ENCODE peak calls at places on chromosome 15, in six cellular contexts. E is CD8-positive, alpha-beta memory T cell; Y is GM12891; C is naive thymus-derived CD4-positive, alpha-beta T cell; L is foreskin fibroblast; S is stimulated activated CD4-positive, alpha-beta T cell treated with anti-CD3 and anti-CD28 coated beads, Interleukin-12 subunit alpha, Interleukin-12 subunit beta, amount 100 ng/mL, for 24 hours. K is an unnamed sample.

GRCh38 chr15:87711011-87711410 is 545.5 kb downstream of the NTRK3 start:
- DNase-seq in S (no peak), E (no peak), L (no peak), Y (no peak), C (no peak), K (no peak)

GRCh38 chr15:95922431-95922830 is 408.1 kb upstream of the NR2F2 start:
- DNase-seq in C (no peak), L (no peak), E (no peak), Y (no peak), S (no peak), K (no peak)

GRCh38 chr15:65369651-65370050 is 8.2 kb downstream of the IGDCC3 start:
- DNase-seq in Y (no peak), L (no peak), S (no peak), C (no peak), E (no peak), K (no peak)

GRCh38 chr15:78167227-78167888 is 18.2 kb downstream of the IDH3A start:
- DNase-seq in Y (no peak), E (peak; percentile 13), L (no peak), S (no peak), C (peak; percentile 52), K (no peak)

GRCh38 chr15:71042356-71042922 is 72.8 kb upstream of the THSD4 start:
- DNase-seq in Y (no peak), S (no peak), C (no peak), E (no peak), L (no peak), K (no peak)

GRCh38 chr15:81544385-81544784 is 170.4 kb upstream of the TMC3 start:
- DNase-seq in S (no peak), Y (no peak), L (no peak), C (no peak), E (no peak), K (no peak)

GRCh38 chr15:40891810-40892448 is 2.3 kb upstream of the VPS18 start:
- DNase-seq in C (no peak), E (no peak), S (no peak), L (no peak), Y (no peak), K (no peak)

GRCh38 chr15:31811641-31812040 is 218.7 kb upstream of the CHRNA7 start:
- DNase-seq in E (no peak), L (no peak), C (no peak), S (no peak), Y (no peak), K (no peak)

GRCh38 chr15:74664028-74664616 is 31.7 kb downstream of the EDC3 start:
- DNase-seq in Y (no peak), E (no peak), C (no peak), L (peak; percentile 47), S (no peak), K (no peak)

GRCh38 chr15:66151809-66152208 is 101.7 kb downstream of the MEGF11 start:
- DNase-seq in L (no peak), Y (no peak), C (no peak), S (no peak), E (no peak), K (no peak)

GRCh38 chr15:101361418-101361817 is 66.4 kb upstream of the SNRPA1 start:
- DNase-seq in S (no peak), E (no peak), Y (no peak), C (no peak), L (no peak), K (no peak)

GRCh38 chr15:101126618-101127502 is 125.0 kb downstream of the CHSY1 start:
- DNase-seq in L (no peak), S (no peak), C (no peak), E (peak; percentile 6), Y (no peak), K (no peak)

GRCh38 chr15:42401544-42402478 is 42.5 kb downstream of the CAPN3 start:
- DNase-seq in C (no peak), S (no peak), E (no peak), Y (no peak), L (no peak), K (no peak)

GRCh38 chr15:89139613-89140499 is 51.6 kb downstream of the ABHD2 start:
- DNase-seq in S (no peak), C (no peak), Y (no peak), L (no peak), E (no peak), K (no peak)

GRCh38 chr15:66456211-66456610 is 41.4 kb downstream of the SNAPC5 start:
- DNase-seq in Y (no peak), L (no peak), E (no peak), C (no peak), S (no peak), K (no peak)

GRCh38 chr15:62812515-62812835 is 230.1 kb upstream of the TPM1 start:
- DNase-seq in L (no peak), S (no peak), C (no peak), Y (no peak), E (no peak), K (no peak)

GRCh38 chr15:74889390-74889881 is 406 bp upstream of the MPI start:
- DNase-seq in E (no peak), Y (no peak), C (no peak), S (peak; percentile 18), L (no peak), K (no peak)

GRCh38 chr15:78302579-78302978 is 3.2 kb upstream of the SKIC8 start:
- DNase-seq in S (no peak), C (no peak), L (peak; percentile 77), E (no peak), Y (no peak), K (no peak)

GRCh38 chr15:76177491-76178040 is 117.8 kb downstream of the TMEM266 start:
- DNase-seq in Y (no peak), L (peak; percentile 93), C (no peak), E (no peak), S (no peak), K (no peak)

GRCh38 chr15:40246496-40247275 is 7.8 kb downstream of the PAK6 start:
- DNase-seq in C (no peak), E (no peak), S (no peak), L (no peak), Y (no peak), K (no peak)

GRCh38 chr15:66573348-66573718 is 7.5 kb upstream of the LCTL start:
- DNase-seq in E (no peak), Y (no peak), C (no peak), S (no peak), L (no peak), K (no peak)

GRCh38 chr15:92074646-92075045 is 221.1 kb downstream of the SLCO3A1 start:
- DNase-seq in C (no peak), L (no peak), Y (no peak), S (no peak), E (no peak), K (no peak)

GRCh38 chr15:89783111-89783860 is 7.2 kb downstream of the MESP2 start:
- DNase-seq in Y (no peak), L (peak; percentile 85), C (no peak), S (no peak), E (no peak), K (no peak)

GRCh38 chr15:40702077-40702476 is 7.1 kb downstream of the RAD51 start:
- DNase-seq in L (no peak), S (no peak), E (peak; percentile 11), C (peak; percentile 17), Y (no peak), K (no peak)

GRCh38 chr15:79944625-79945024 is 26.4 kb downstream of the BCL2A1 start:
- DNase-seq in E (no peak), L (no peak), Y (no peak), C (no peak), S (no peak), K (no peak)

GRCh38 chr15:34582461-34583357 is 742 bp downstream of the GOLGA8B start:
- DNase-seq in C (peak; percentile 28), S (peak; percentile 37), E (peak; percentile 19), L (peak; percentile 30), Y (peak; percentile 52), K (no peak)

GRCh38 chr15:29528276-29528675 is 258.7 kb upstream of the NSMCE3 start:
- DNase-seq in L (no peak), Y (no peak), S (no peak), C (no peak), E (no peak), K (no peak)

GRCh38 chr15:66565731-66566130 is at the start of gene LCTL:
- DNase-seq in L (no peak), C (no peak), Y (no peak), S (no peak), E (no peak), K (no peak)

GRCh38 chr15:99029358-99029871 is 21.8 kb upstream of the PGPEP1L start:
- DNase-seq in Y (no peak), L (no peak), S (no peak), C (no peak), E (no peak), K (no peak)

GRCh38 chr15:73727330-73728018 is 25.7 kb downstream of the INSYN1 start:
- DNase-seq in Y (no peak), L (peak; percentile 31), S (no peak), C (no peak), E (no peak), K (no peak)

GRCh38 chr15:66114863-66115425 is 138.6 kb downstream of the MEGF11 start:
- DNase-seq in E (no peak), L (no peak), C (no peak), Y (no peak), S (no peak), K (no peak)

GRCh38 chr15:50854594-50855490 is 53.6 kb upstream of the AP4E1 start:
- DNase-seq in S (no peak), Y (peak; percentile 25), E (no peak), C (no peak), L (peak; percentile 6), K (no peak)

GRCh38 chr15:94105760-94106159 is 125.6 kb upstream of the MCTP2 start:
- DNase-seq in Y (no peak), S (no peak), L (no peak), C (no peak), E (no peak), K (no peak)

GRCh38 chr15:74651251-74651741 is 35.7 kb downstream of the CLK3 start:
- DNase-seq in L (no peak), Y (no peak), E (no peak), S (no peak), C (no peak), K (no peak)

GRCh38 chr15:22885105-22885504 is 46.6 kb downstream of the NIPA2 start:
- DNase-seq in C (no peak), L (no peak), S (no peak), Y (no peak), E (no peak), K (no peak)

GRCh38 chr15:32866486-32867312 is 148.9 kb downstream of the GREM1 start:
- DNase-seq in C (no peak), S (no peak), E (no peak), L (no peak), Y (no peak), K (no peak)

GRCh38 chr15:90872481-90873184 is 4.2 kb downstream of the FURIN start:
- DNase-seq in Y (no peak), S (peak; percentile 58), L (peak; percentile 68), E (no peak), C (no peak), K (no peak)

GRCh38 chr15:36882487-36883108 is 217.8 kb downstream of the MEIS2 start:
- DNase-seq in C (no peak), E (no peak), Y (no peak), L (no peak), S (no peak), K (no peak)

GRCh38 chr15:25176616-25176923 is 221.8 kb downstream of the SNRPN start:
- DNase-seq in L (no peak), E (no peak), Y (no peak), S (no peak), C (no peak), K (no peak)